ENCODE peak calls at places on chromosomes 12 and 14, in nine cellular contexts. H is lower leg skin, Z is breast epithelium, Y is gastrocnemius medialis, N is stomach, U is esophagus squamous epithelium, K is tibial nerve, T is transverse colon, I is H54. L is an unnamed sample.

GRCh38 chr14:70098257-70098809 is 90.4 kb downstream of the SLC8A3 start:
- DNase-seq in H (no peak), Z (no peak), Y (no peak), N (no peak), U (no peak), K (no peak), T (no peak), I (no peak), L (no peak)

GRCh38 chr14:99174920-99175319 is 97.1 kb downstream of the BCL11B start:
- DNase-seq in H (no peak), Z (no peak), Y (no peak), N (peak), U (no peak), K (no peak), T (no peak), I (no peak), L (no peak)

GRCh38 chr12:72368719-72369505 is 96.7 kb downstream of the TRHDE start:
- DNase-seq in H (no peak), Z (no peak), Y (no peak), N (no peak), U (no peak), K (no peak), T (no peak), I (no peak), L (no peak)

GRCh38 chr12:122943196-122943595 is 23.1 kb downstream of the ABCB9 start:
- DNase-seq in H (no peak), Z (no peak), Y (no peak), N (no peak), U (no peak), K (no peak), T (no peak), I (no peak), L (no peak)

GRCh38 chr14:91295276-91295845 is 50.9 kb upstream of the GPR68 start:
- DNase-seq in H (no peak), Z (no peak), Y (no peak), N (no peak), U (no peak), K (no peak), T (no peak), I (no peak), L (no peak)

GRCh38 chr14:61188936-61189808 is 92.0 kb downstream of the TMEM30B start:
- DNase-seq in H (peak), Z (peak), Y (peak), N (peak), U (no peak), K (peak), T (peak), I (peak), L (peak)

GRCh38 chr12:24363177-24363754 is 413.8 kb upstream of the SOX5 start:
- DNase-seq in H (no peak), Z (no peak), Y (no peak), N (no peak), U (no peak), K (no peak), T (no peak), I (no peak), L (peak)

GRCh38 chr12:75766263-75767160 is 255.1 kb upstream of the KRR1 start:
- DNase-seq in H (no peak), Z (no peak), Y (no peak), N (no peak), U (no peak), K (no peak), T (no peak), I (peak), L (no peak)

GRCh38 chr14:49908433-49908782 is 15.5 kb downstream of the ARF6 start:
- DNase-seq in H (no peak), Z (no peak), Y (no peak), N (no peak), U (no peak), K (no peak), T (no peak), I (no peak), L (no peak)

GRCh38 chr12:8948711-8949524 is 527 bp downstream of the M6PR start:
- DNase-seq in H (no peak), Z (no peak), Y (no peak), N (no peak), U (no peak), K (no peak), T (peak), I (peak), L (peak)

GRCh38 chr12:8950287-8950574 is 786 bp upstream of the M6PR start:
- DNase-seq in H (no peak), Z (no peak), Y (no peak), N (no peak), U (no peak), K (peak), T (no peak), I (peak), L (no peak)

GRCh38 chr12:8947737-8948136 is 1.7 kb downstream of the M6PR start:
- DNase-seq in H (no peak), Z (no peak), Y (no peak), N (no peak), U (no peak), K (no peak), T (no peak), I (no peak), L (peak)

GRCh38 chr12:8950702-8951478 is 1.4 kb upstream of the M6PR start:
- DNase-seq in H (no peak), Z (no peak), Y (no peak), N (no peak), U (no peak), K (no peak), T (no peak), I (no peak), L (peak)

GRCh38 chr12:8949525-8950286 is at the start of gene M6PR:
- DNase-seq in H (peak), Z (peak), Y (peak), N (peak), U (peak), K (peak), T (peak), I (peak), L (peak)
- TF ChIP-seq POLR2A in H (peak), Z (peak), Y (peak), N (no peak), U (peak), K (peak), T (peak), I (peak), L (peak)

DNA sequence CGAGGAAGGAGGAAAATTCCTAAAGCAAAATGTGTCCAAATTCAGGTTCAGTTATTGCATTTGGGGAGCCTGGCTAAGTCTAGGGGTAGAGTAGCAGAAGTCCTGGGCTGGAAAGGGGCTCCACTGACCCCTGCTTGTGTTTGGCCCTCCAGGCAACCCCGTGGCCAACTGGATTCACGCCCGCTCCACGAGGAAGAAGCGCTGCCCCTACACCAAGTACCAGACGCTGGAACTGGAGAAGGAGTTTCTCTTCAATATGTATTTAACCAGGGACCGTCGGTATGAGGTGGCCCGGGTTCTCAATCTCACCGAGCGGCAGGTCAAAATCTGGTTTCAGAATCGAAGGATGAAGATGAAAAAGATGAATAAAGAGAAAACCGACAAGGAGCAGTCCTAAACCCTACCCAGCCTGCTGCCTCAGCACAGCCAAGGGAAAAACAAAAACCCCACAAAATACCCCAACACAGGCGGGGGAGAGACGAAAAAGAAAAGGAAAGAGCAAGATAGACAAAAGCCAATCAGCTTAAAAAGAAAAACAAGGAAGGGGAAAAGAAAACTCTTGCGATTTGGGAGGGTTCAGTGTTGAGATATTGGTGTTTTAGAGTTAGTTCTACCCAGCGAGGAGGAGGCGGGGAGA is 2.4 kb downstream of the HOXC9 start:
- DNase-seq in H (no peak), Z (no peak), Y (peak), N (no peak), U (no peak), K (no peak), T (no peak), I (no peak), L (no peak)
- TF ChIP-seq POLR2A in H (no peak), Z (no peak), Y (no peak), N (no peak), U (no peak), K (no peak), T (no peak), I (no peak), L (no peak)

GRCh38 chr12:93135286-93136239 is 206.5 kb upstream of the EEA1 start:
- DNase-seq in H (no peak), Z (no peak), Y (no peak), N (no peak), U (no peak), K (no peak), T (no peak), I (no peak), L (no peak)
- TF ChIP-seq POLR2A in H (no peak), Z (no peak), Y (no peak), N (no peak), U (no peak), K (no peak), T (no peak), I (no peak), L (no peak)

DNA sequence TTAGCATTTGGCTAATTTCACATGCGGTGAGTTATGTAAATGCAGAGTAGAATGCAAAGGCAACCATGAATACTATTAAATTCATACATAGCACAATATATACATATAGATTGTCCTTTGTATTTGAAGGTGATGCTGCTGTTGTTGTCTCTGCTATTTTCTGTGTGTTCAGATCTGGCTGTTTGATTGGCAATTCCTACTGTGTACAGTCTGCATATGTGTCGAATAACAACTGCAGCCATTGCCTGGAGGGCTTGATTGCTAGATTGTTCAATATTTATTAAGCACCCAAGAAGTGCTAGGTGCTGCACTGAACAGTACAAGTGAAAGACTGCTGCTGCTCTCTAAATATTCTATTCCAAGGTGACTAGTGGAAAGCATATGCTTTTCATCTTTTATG is 187.4 kb downstream of the FOXG1 start:
- DNase-seq in H (no peak), Z (no peak), Y (no peak), N (no peak), U (no peak), K (no peak), T (no peak), I (no peak), L (no peak)
- TF ChIP-seq POLR2A in H (no peak), Z (no peak), Y (no peak), N (no peak), U (no peak), K (no peak), T (no peak), I (no peak), L (no peak)

DNA sequence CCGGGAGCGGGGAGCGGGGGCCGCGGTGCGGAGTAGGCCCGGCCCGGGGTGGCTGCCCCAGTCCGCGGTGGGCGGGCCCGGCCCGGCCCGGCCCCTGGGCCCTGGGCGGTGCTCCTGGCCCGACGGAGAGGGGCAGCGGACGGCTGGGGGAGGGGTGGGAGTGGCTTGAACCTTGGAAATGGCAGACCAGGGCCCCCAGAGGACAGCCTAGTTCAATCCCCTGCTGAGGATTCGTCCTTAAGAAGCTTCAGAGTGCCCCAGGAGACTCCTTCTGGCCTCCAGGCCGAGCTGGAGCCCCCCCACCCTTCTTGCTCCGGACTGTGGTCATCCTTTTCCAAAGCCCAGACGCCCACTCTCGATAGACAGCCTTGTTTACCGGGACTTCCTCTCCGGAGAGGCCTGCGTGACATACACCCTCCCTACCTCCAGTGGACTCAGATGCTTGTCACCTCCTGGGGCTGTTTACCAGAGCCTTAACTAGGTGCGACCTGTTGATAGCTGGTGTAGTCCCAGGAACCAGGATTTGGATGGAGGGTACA is 458 bp downstream of the KHNYN start:
- DNase-seq in H (peak), Z (no peak), Y (peak), N (peak), U (no peak), K (peak), T (peak), I (peak), L (peak)
- TF ChIP-seq POLR2A in H (no peak), Z (no peak), Y (no peak), N (no peak), U (no peak), K (no peak), T (no peak), I (no peak), L (peak)

DNA sequence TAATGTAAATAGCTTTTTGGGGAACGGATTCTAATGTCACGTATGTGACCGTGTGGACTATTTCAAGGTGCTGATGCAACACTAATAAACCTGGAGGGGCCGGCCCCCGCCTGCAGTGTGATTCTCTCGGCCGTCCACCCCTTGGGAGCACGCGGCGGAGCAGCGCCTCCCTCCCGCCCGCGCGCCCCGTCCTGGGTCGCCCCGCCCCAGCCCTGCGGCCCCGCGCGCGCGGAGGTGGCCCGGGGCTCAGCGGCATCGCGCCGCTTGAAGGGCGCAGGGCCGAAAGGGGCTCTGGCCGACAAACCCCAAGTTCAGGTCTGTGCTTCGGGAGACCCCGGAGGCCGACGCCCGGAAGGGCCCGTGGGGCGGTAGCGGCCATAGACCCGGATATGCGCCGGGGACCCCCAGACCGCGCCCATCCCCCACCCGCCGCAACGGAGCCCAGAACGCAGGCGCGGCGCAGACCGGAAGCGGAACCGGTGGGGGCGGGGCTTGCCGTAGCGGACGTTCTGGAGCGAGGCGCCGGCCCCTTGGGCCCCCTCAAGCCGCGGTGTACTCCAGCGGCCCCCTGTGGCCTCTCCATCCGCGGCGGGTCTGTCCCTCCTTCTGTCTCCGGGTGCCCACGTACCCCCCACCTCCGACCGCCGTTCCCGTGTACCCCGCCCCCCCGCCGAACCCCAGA is at the start of gene TEX22:
- DNase-seq in H (peak), Z (peak), Y (peak), N (peak), U (peak), K (peak), T (peak), I (peak), L (peak)
- TF ChIP-seq POLR2A in H (no peak), Z (peak), Y (peak), N (no peak), U (peak), K (peak), T (peak), I (peak), L (peak)

GRCh38 chr12:55930771-55931316 is at the start of gene DGKA:
- DNase-seq in H (no peak), Z (no peak), Y (no peak), N (peak), U (no peak), K (no peak), T (peak), I (peak), L (peak)

GRCh38 chr12:55932546-55932919 is 1.6 kb downstream of the DGKA start:
- DNase-seq in H (no peak), Z (no peak), Y (no peak), N (no peak), U (no peak), K (peak), T (peak), I (no peak), L (peak)

GRCh38 chr12:55933158-55933798 is 2.3 kb downstream of the DGKA start:
- DNase-seq in H (no peak), Z (no peak), Y (no peak), N (peak), U (no peak), K (no peak), T (peak), I (no peak), L (peak)

GRCh38 chr12:55931317-55931779 is 386 bp downstream of the DGKA start:
- DNase-seq in H (no peak), Z (no peak), Y (no peak), N (no peak), U (no peak), K (no peak), T (peak), I (no peak), L (peak)

GRCh38 chr12:55931780-55932545 is 1.0 kb downstream of the DGKA start:
- DNase-seq in H (no peak), Z (no peak), Y (peak), N (peak), U (no peak), K (peak), T (peak), I (no peak), L (peak)
- TF ChIP-seq POLR2A in H (no peak), Z (no peak), Y (peak), N (no peak), U (no peak), K (peak), T (no peak), I (no peak), L (no peak)

GRCh38 chr14:34548472-34548981 is 9.0 kb upstream of the EAPP start:
- DNase-seq in H (no peak), Z (no peak), Y (no peak), N (no peak), U (no peak), K (no peak), T (no peak), I (no peak), L (no peak)
- TF ChIP-seq POLR2A in H (no peak), Z (no peak), Y (no peak), N (no peak), U (no peak), K (no peak), T (no peak), I (no peak), L (no peak)

GRCh38 chr12:92745874-92746553 is 43.2 kb downstream of the PLEKHG7 start:
- DNase-seq in H (peak), Z (no peak), Y (peak), N (peak), U (no peak), K (peak), T (peak), I (peak), L (no peak)
- TF ChIP-seq POLR2A in H (no peak), Z (no peak), Y (no peak), N (no peak), U (no peak), K (no peak), T (no peak), I (no peak), L (no peak)

GRCh38 chr14:72925815-72926291 is 411 bp upstream of the DCAF4 start:
- DNase-seq in H (no peak), Z (no peak), Y (no peak), N (no peak), U (no peak), K (no peak), T (no peak), I (no peak), L (no peak)
- TF ChIP-seq POLR2A in H (no peak), Z (no peak), Y (no peak), N (no peak), U (no peak), K (no peak), T (no peak), I (no peak), L (no peak)

L was measured in erythroblast.